ENCODE peak calls at places on chromosomes 1 and 21, in ten cellular contexts. V, H, T, U, C, M, X, W, Z and Q are unnamed samples.
A peak's percentile ranks its signal among the peaks of the same experiment; 100 is the strongest.

GRCh38 chr1:116134178-116134773 is 23.1 kb downstream of the MAB21L3 start:
- DNase-seq in U (no peak), C (peak; percentile 29), X (peak; percentile 1), V (no peak), Z (no peak), H (no peak), T (no peak), M (no peak), W (no peak), Q (no peak)

GRCh38 chr1:53090227-53091147 is 28.5 kb downstream of the PODN start:
- DNase-seq in T (no peak), V (no peak), U (no peak), Z (no peak), W (no peak), H (no peak), M (no peak), X (no peak), C (no peak), Q (no peak)

GRCh38 chr1:27038020-27038419 is 25.4 kb upstream of the TENT5B start:
- DNase-seq in X (no peak), W (no peak), Z (no peak), C (no peak), V (no peak), U (no peak), M (no peak), H (no peak), T (no peak), Q (no peak)

GRCh38 chr1:20727746-20728316 is 4.7 kb downstream of the SH2D5 start:
- DNase-seq in Z (peak; percentile 27), T (no peak), C (no peak), H (no peak), V (no peak), W (no peak), M (no peak), X (peak; percentile 51), U (peak; percentile 17), Q (peak; percentile 41)

GRCh38 chr1:174789399-174789798 is 210.3 kb upstream of the CACYBP start:
- DNase-seq in C (peak; percentile 83), T (no peak), Z (peak; percentile 91), U (no peak), M (no peak), W (no peak), V (no peak), X (no peak), H (no peak), Q (no peak)

GRCh38 chr1:14658642-14659041 is 60.2 kb downstream of the KAZN start:
- DNase-seq in M (no peak), W (no peak), U (no peak), Z (no peak), H (no peak), C (no peak), X (no peak), T (no peak), V (no peak), Q (no peak)

GRCh38 chr1:172286629-172287076 is 133.8 kb upstream of the C1orf105 start:
- DNase-seq in T (no peak), X (no peak), Z (peak; percentile 97), C (peak; percentile 67), H (no peak), W (no peak), M (no peak), U (no peak), V (no peak), Q (no peak)

GRCh38 chr1:212688338-212689047 is 11.1 kb downstream of the BATF3 start:
- DNase-seq in W (no peak), T (no peak), C (no peak), Z (peak; percentile 44), X (no peak), V (no peak), H (no peak), M (no peak), U (no peak), Q (no peak)

GRCh38 chr1:59272507-59272906 is 24.4 kb upstream of the FGGY start:
- DNase-seq in C (peak; percentile 54), T (no peak), U (no peak), X (no peak), W (no peak), M (no peak), H (no peak), V (no peak), Z (peak; percentile 84), Q (no peak)

GRCh38 chr1:10973552-10973951 is 38.9 kb upstream of the TARDBP start:
- DNase-seq in W (peak; percentile 66), T (no peak), M (no peak), Z (no peak), V (no peak), U (no peak), X (peak; percentile 30), H (no peak), C (no peak), Q (no peak)

GRCh38 chr1:66778266-66778665 is 22.8 kb downstream of the INSL5 start:
- DNase-seq in W (no peak), V (no peak), M (no peak), T (no peak), C (no peak), X (peak; percentile 39), U (no peak), H (no peak), Z (no peak), Q (no peak)

GRCh38 chr21:31370893-31371652 is 27.0 kb upstream of the TIAM1 start:
- DNase-seq in T (no peak), Z (peak; percentile 81), W (no peak), H (no peak), X (no peak), U (no peak), M (no peak), V (no peak), C (no peak), Q (no peak)

GRCh38 chr21:41610042-41610839 is 102.3 kb upstream of the TMPRSS2 start:
- DNase-seq in T (no peak), C (peak; percentile 74), M (no peak), X (peak; percentile 35), H (peak; percentile 82), W (no peak), U (no peak), V (no peak), Z (peak; percentile 57), Q (peak; percentile 73)

GRCh38 chr1:38790422-38791212 is 69.0 kb downstream of the RRAGC start:
- DNase-seq in C (no peak), W (no peak), X (no peak), V (no peak), T (no peak), U (no peak), H (no peak), Z (no peak), M (no peak), Q (no peak)

GRCh38 chr1:229117664-229118300 is 153.1 kb upstream of the RAB4A start:
- DNase-seq in V (no peak), H (peak; percentile 93), X (peak; percentile 41), T (no peak), C (peak; percentile 14), W (peak; percentile 76), M (no peak), Z (peak; percentile 27), U (no peak), Q (peak; percentile 90)

GRCh38 chr1:215282557-215282956 is 200.0 kb downstream of the KCNK2 start:
- DNase-seq in C (peak; percentile 77), T (no peak), X (no peak), H (no peak), W (no peak), Z (peak; percentile 67), V (no peak), M (no peak), U (no peak), Q (no peak)

GRCh38 chr1:8252266-8252951 is 65.5 kb upstream of the SLC45A1 start:
- DNase-seq in T (no peak), X (no peak), Z (no peak), H (no peak), U (no peak), W (no peak), V (no peak), C (no peak), M (no peak), Q (peak; percentile 77)

GRCh38 chr1:240258910-240259309 is 167.2 kb downstream of the FMN2 start:
- DNase-seq in Z (peak; percentile 84), H (no peak), X (no peak), V (no peak), T (no peak), M (no peak), C (peak; percentile 94), W (no peak), U (no peak), Q (no peak)

GRCh38 chr1:209190591-209191241 is 392.8 kb upstream of the CAMK1G start:
- DNase-seq in W (no peak), H (peak; percentile 69), M (no peak), T (peak; percentile 27), V (no peak), X (no peak), C (peak; percentile 69), Z (peak; percentile 38), U (no peak), Q (peak; percentile 58)

GRCh38 chr1:51799372-51799771 is 79.2 kb downstream of the NRDC start:
- DNase-seq in U (no peak), V (no peak), T (no peak), W (no peak), Z (no peak), H (no peak), X (no peak), C (no peak), M (no peak), Q (no peak)

GRCh38 chr1:40592107-40592773 is 60.8 kb downstream of the ZNF684 start:
- DNase-seq in C (peak; percentile 54), U (no peak), W (no peak), V (no peak), X (peak; percentile 2), M (no peak), Z (peak; percentile 53), H (no peak), T (no peak), Q (no peak)

GRCh38 chr1:248366609-248367008 is 5.1 kb downstream of the OR2T4 start:
- DNase-seq in C (no peak), U (no peak), T (no peak), M (no peak), X (no peak), H (no peak), Z (no peak), V (no peak), W (no peak), Q (no peak)

GRCh38 chr1:234478152-234478480 is 863 bp downstream of the TARBP1 start:
- DNase-seq in C (peak; percentile 63), T (peak; percentile 60), H (peak; percentile 74), U (peak; percentile 84), Z (peak; percentile 49), W (no peak), M (peak; percentile 66), X (peak; percentile 65), V (no peak), Q (peak; percentile 74)

GRCh38 chr1:18962855-18963737 is 6.6 kb upstream of the IFFO2 start:
- DNase-seq in T (no peak), V (no peak), Z (no peak), U (no peak), C (no peak), M (no peak), X (no peak), W (no peak), H (peak; percentile 31), Q (no peak)

GRCh38 chr1:192747305-192747704 is 61.5 kb upstream of the RGS2 start:
- DNase-seq in T (no peak), H (no peak), C (peak; percentile 73), X (no peak), Z (peak; percentile 78), U (no peak), V (no peak), M (no peak), W (no peak), Q (no peak)

GRCh38 chr1:58882322-58882951 is 98.6 kb upstream of the JUN start:
- DNase-seq in H (no peak), V (no peak), U (no peak), M (no peak), C (no peak), Z (no peak), X (peak; percentile 56), T (no peak), W (no peak), Q (no peak)